ENCODE peak calls at places on chromosomes 11 and 22, in seven cellular contexts. U is GM10248; C is lung; S is AG04450; Q is CD8-positive, alpha-beta T cell; T is right lobe of liver; I is PC-9. N is an unnamed sample.

GRCh38 chr11:74493816-74494630 is 499 bp upstream of the LIPT2 start:
- DNase-seq in U (no peak), C (no peak), S (no peak), T (no peak), Q (no peak), I (peak), N (no peak)

GRCh38 chr11:135075740-135076139 is 663.7 kb upstream of the B3GAT1 start:
- DNase-seq in S (no peak), T (peak), Q (peak), C (no peak), U (no peak), I (peak), N (no peak)

GRCh38 chr22:41469218-41469851 is 418 bp downstream of the ACO2 start:
- DNase-seq in T (no peak), I (peak), S (no peak), Q (no peak), C (no peak), U (no peak), N (no peak)

GRCh38 chr11:20049231-20049630 is 111.0 kb downstream of the DBX1 start:
- DNase-seq in C (no peak), I (no peak), U (no peak), T (no peak), S (no peak), Q (no peak), N (no peak)

GRCh38 chr11:73306069-73306468 is 2.0 kb upstream of the ARHGEF17 start:
- DNase-seq in C (no peak), S (no peak), T (no peak), U (no peak), Q (no peak), I (no peak), N (no peak)

GRCh38 chr11:134277176-134278001 is 1.2 kb downstream of the GLB1L3 start:
- DNase-seq in C (no peak), I (no peak), T (no peak), U (no peak), S (no peak), Q (no peak), N (no peak)

GRCh38 chr11:10875430-10876021 is 17.7 kb upstream of the ZBED5 start:
- DNase-seq in Q (no peak), T (no peak), U (no peak), I (peak), C (no peak), S (no peak), N (no peak)

GRCh38 chr11:82557274-82557673 is 176.4 kb downstream of the FAM181B start:
- DNase-seq in Q (no peak), U (peak), C (no peak), I (no peak), S (no peak), T (no peak), N (peak)

GRCh38 chr11:69080361-69080973 is 31.7 kb downstream of the TPCN2 start:
- DNase-seq in C (no peak), S (no peak), Q (no peak), I (peak), U (no peak), T (no peak), N (no peak)

GRCh38 chr11:71462726-71463125 is 9.7 kb downstream of the NADSYN1 start:
- DNase-seq in I (no peak), S (no peak), T (no peak), U (no peak), C (no peak), Q (no peak), N (no peak)

GRCh38 chr11:504053-504993 is 2.7 kb downstream of the RNH1 start:
- DNase-seq in T (no peak), I (no peak), Q (no peak), S (no peak), U (no peak), C (peak), N (peak)

GRCh38 chr11:58493676-58494075 is 14.2 kb downstream of the OR5B21 start:
- DNase-seq in U (peak), Q (no peak), C (no peak), T (no peak), S (no peak), I (no peak), N (no peak)

GRCh38 chr11:67611704-67612587 is 5.2 kb downstream of the NDUFV1 start:
- DNase-seq in S (no peak), U (no peak), T (no peak), C (no peak), I (no peak), Q (no peak), N (no peak)

GRCh38 chr22:50260801-50261614 is 475 bp downstream of the MAPK12 start:
- DNase-seq in I (no peak), Q (no peak), C (no peak), U (peak), T (no peak), S (no peak), N (peak)

GRCh38 chr11:74057251-74058151 is 48.6 kb upstream of the UCP3 start:
- DNase-seq in S (peak), I (peak), T (no peak), Q (no peak), U (no peak), C (no peak), N (no peak)

GRCh38 chr22:19442166-19442565 is 5.3 kb downstream of the C22orf39 start:
- DNase-seq in C (no peak), S (no peak), Q (no peak), T (no peak), I (no peak), U (no peak), N (no peak)

GRCh38 chr22:48607901-48608650 is 1219.6 kb downstream of the BRD1 start:
- DNase-seq in S (no peak), U (no peak), C (no peak), I (no peak), Q (no peak), T (no peak), N (no peak)

GRCh38 chr11:11396290-11397042 is 43.4 kb upstream of the CSNK2A3 start:
- DNase-seq in T (no peak), S (peak), C (no peak), Q (no peak), I (no peak), U (no peak), N (no peak)

GRCh38 chr11:130202818-130203671 is 43.5 kb downstream of the ST14 start:
- DNase-seq in T (no peak), I (no peak), S (no peak), C (no peak), Q (no peak), U (no peak), N (peak)

GRCh38 chr11:119166368-119167076 is 2.0 kb upstream of the NLRX1 start:
- DNase-seq in Q (no peak), I (peak), S (no peak), C (no peak), U (no peak), T (no peak), N (no peak)

GRCh38 chr11:129749141-129749540 is 66.5 kb upstream of the TMEM45B start:
- DNase-seq in C (no peak), U (no peak), Q (no peak), T (no peak), S (no peak), I (no peak), N (no peak)

GRCh38 chr11:56843816-56844215 is 95.3 kb upstream of the OR9G4 start:
- DNase-seq in T (no peak), Q (no peak), I (no peak), C (no peak), S (no peak), U (no peak), N (no peak)

GRCh38 chr22:49752598-49753091 is 75.0 kb downstream of the BRD1 start:
- DNase-seq in T (no peak), S (no peak), I (no peak), U (no peak), Q (no peak), C (no peak), N (no peak)

GRCh38 chr11:22670803-22671202 is 4.4 kb downstream of the GAS2 start:
- DNase-seq in C (no peak), S (no peak), Q (no peak), U (peak), T (no peak), I (no peak), N (peak)

GRCh38 chr11:113632981-113633380 is 73.1 kb downstream of the TMPRSS5 start:
- DNase-seq in Q (no peak), S (no peak), U (no peak), T (no peak), I (no peak), C (no peak), N (no peak)

GRCh38 chr11:20668844-20669832 is at the start of gene NELL1:
- DNase-seq in C (no peak), T (no peak), Q (no peak), I (no peak), U (no peak), S (no peak), N (no peak)

GRCh38 chr11:1834791-1835670 is at the start of gene SYT8:
- DNase-seq in T (no peak), C (no peak), S (no peak), U (no peak), I (no peak), Q (no peak), N (no peak)

GRCh38 chr11:13101836-13102574 is 92.9 kb downstream of the RASSF10 start:
- DNase-seq in C (no peak), Q (no peak), S (no peak), T (no peak), I (no peak), U (no peak), N (no peak)

GRCh38 chr11:33701302-33701701 is 676 bp upstream of the C11orf91 start:
- DNase-seq in Q (no peak), T (no peak), I (peak), U (no peak), C (no peak), S (no peak), N (no peak)

GRCh38 chr22:46038516-46039430 is 61.8 kb upstream of the WNT7B start:
- DNase-seq in T (peak), C (no peak), I (no peak), U (no peak), S (no peak), Q (no peak), N (no peak)

GRCh38 chr22:46038174-46038487 is 61.2 kb upstream of the WNT7B start:
- DNase-seq in Q (no peak), T (no peak), C (no peak), S (no peak), I (no peak), U (no peak), N (no peak)

GRCh38 chr22:46035380-46035741 is 58.4 kb upstream of the WNT7B start:
- DNase-seq in T (no peak), U (no peak), S (no peak), Q (no peak), C (no peak), I (no peak), N (no peak)

GRCh38 chr22:46035742-46036557 is 59.0 kb upstream of the WNT7B start:
- DNase-seq in C (peak), Q (peak), S (peak), U (peak), I (peak), T (peak), N (peak)

GRCh38 chr22:46036558-46037408 is 59.8 kb upstream of the WNT7B start:
- DNase-seq in T (peak), C (no peak), U (no peak), I (peak), S (no peak), Q (no peak), N (no peak)
- TF ChIP-seq CTCF in T (peak), C (no peak), U (peak), I (peak), S (no peak), Q (peak), N (no peak)

DNA sequence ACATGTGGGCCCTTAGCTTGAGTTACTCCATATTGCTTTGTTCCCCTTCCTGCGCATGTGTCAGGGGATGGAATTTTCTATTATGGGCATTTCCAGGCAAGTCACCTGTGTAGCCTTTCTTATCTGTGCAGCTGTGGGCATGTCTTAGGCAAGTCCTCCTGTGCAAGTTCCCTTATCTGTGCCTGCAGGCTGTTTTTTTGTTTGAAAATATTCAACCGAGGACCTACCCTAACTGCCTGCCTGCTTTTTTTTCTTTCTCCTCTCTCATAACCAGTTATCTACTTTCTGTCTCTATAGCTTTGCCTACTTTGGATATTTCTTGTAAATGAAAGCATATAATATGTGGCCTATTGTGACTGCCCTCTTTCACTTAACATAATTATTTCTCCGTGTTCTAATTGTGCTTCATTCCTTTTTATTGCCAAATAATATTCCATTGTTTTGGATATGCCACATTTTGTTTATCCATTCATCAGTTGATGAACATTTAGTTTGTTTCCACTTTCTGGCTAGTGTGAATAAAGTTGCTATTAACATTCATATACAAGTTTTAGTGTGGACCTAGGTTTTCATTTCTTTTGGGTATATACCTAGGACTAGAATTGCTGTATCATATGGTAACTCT is 83.6 kb upstream of the CADM1 start:
- DNase-seq in I (no peak), C (no peak), T (no peak), S (no peak), Q (no peak), U (no peak), N (no peak)
- TF ChIP-seq CTCF in I (no peak), C (no peak), T (no peak), S (no peak), Q (no peak), U (no peak), N (no peak)

GRCh38 chr22:38491707-38492348 is 14.3 kb downstream of the DDX17 start:
- DNase-seq in I (peak), C (no peak), S (no peak), Q (no peak), T (no peak), U (no peak), N (no peak)

GRCh38 chr22:38497869-38498268 is 8.2 kb downstream of the DDX17 start:
- DNase-seq in T (no peak), C (no peak), U (no peak), I (peak), Q (no peak), S (no peak), N (no peak)

GRCh38 chr22:38490915-38491314 is 15.2 kb downstream of the DDX17 start:
- DNase-seq in T (peak), Q (no peak), S (peak), I (peak), U (no peak), C (peak), N (no peak)

GRCh38 chr22:38494498-38494897 is 11.6 kb downstream of the DDX17 start:
- DNase-seq in Q (no peak), T (no peak), I (no peak), U (no peak), S (no peak), C (no peak), N (no peak)

DNA sequence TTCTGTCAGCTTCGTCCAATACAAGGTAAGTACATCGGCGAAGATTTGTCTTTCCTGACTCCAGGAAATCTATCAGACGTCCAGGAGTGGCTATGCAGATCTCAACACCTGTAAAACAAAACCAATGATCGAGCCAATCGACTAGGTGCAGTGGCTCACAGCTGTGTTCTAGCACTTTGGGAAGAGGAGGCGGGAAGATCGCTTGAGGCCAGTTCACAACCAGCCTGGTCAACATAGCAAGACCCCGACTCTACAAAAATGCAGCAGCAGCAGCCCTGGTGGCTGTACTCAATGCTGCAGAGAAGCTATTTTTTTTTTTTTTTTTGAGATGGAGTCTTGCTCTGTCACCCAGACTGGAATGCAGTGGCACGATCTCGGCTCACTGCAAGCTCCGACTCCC is 11.2 kb downstream of the DDX17 start:
- DNase-seq in C (no peak), T (no peak), U (no peak), I (peak), Q (no peak), S (no peak), N (no peak)
- TF ChIP-seq CTCF in C (no peak), T (no peak), U (no peak), I (no peak), Q (no peak), S (peak), N (no peak)

DNA sequence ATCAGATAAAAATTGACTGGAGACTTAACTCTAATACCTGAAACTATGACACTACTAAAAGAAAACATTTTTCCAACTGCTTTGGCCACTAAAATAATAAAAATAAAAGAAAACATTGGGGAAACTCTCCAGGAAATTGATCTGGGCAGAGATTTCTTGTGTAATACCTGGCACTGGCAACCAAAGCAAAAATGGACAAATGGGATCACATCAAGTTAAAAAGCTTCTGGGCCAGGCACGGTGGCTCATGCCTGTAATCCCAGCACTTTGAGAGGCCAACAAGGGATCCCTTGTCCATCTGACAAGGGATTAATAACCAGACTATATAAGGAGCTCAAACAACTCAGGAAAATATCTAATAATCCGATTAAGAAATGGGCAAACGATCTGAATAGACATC is 64.6 kb upstream of the RAB1B start:
- DNase-seq in I (no peak), C (no peak), Q (no peak), T (no peak), S (no peak), U (no peak), N (no peak)
- TF ChIP-seq CTCF in I (no peak), C (no peak), Q (no peak), T (no peak), S (no peak), U (no peak), N (no peak)

GRCh38 chr11:102734650-102735049 is 9.9 kb upstream of the MMP8 start:
- DNase-seq in U (no peak), T (no peak), Q (no peak), S (no peak), I (no peak), C (no peak), N (no peak)

GRCh38 chr11:102727890-102728289 is 3.1 kb upstream of the MMP8 start:
- DNase-seq in Q (no peak), C (no peak), I (no peak), S (peak), U (no peak), T (no peak), N (no peak)

GRCh38 chr11:102730036-102730815 is 5.5 kb upstream of the MMP8 start:
- DNase-seq in T (no peak), I (no peak), C (no peak), U (no peak), S (peak), Q (no peak), N (no peak)

GRCh38 chr11:102733232-102733875 is 8.6 kb upstream of the MMP8 start:
- DNase-seq in U (peak), T (peak), Q (no peak), I (peak), S (no peak), C (peak), N (peak)
- TF ChIP-seq CTCF in U (peak), T (peak), Q (no peak), I (peak), S (peak), C (peak), N (peak)

GRCh38 chr22:25698986-25699385 is 43.0 kb upstream of the MYO18B start:
- DNase-seq in Q (no peak), U (no peak), C (no peak), T (no peak), S (no peak), I (no peak), N (no peak)

GRCh38 chr22:25700996-25701815 is 40.8 kb upstream of the MYO18B start:
- DNase-seq in U (no peak), S (no peak), I (no peak), Q (no peak), T (no peak), C (no peak), N (no peak)

GRCh38 chr22:25704701-25705100 is 37.3 kb upstream of the MYO18B start:
- DNase-seq in Q (no peak), U (peak), S (no peak), T (no peak), I (no peak), C (no peak), N (peak)

GRCh38 chr22:25702571-25703167 is 39.3 kb upstream of the MYO18B start:
- DNase-seq in C (no peak), U (peak), I (no peak), T (no peak), S (no peak), Q (no peak), N (peak)

GRCh38 chr22:25702046-25702445 is 39.9 kb upstream of the MYO18B start:
- DNase-seq in S (no peak), I (no peak), C (no peak), U (peak), Q (no peak), T (no peak), N (peak)
- TF ChIP-seq CTCF in S (peak), I (peak), C (peak), U (peak), Q (no peak), T (peak), N (no peak)

DNA sequence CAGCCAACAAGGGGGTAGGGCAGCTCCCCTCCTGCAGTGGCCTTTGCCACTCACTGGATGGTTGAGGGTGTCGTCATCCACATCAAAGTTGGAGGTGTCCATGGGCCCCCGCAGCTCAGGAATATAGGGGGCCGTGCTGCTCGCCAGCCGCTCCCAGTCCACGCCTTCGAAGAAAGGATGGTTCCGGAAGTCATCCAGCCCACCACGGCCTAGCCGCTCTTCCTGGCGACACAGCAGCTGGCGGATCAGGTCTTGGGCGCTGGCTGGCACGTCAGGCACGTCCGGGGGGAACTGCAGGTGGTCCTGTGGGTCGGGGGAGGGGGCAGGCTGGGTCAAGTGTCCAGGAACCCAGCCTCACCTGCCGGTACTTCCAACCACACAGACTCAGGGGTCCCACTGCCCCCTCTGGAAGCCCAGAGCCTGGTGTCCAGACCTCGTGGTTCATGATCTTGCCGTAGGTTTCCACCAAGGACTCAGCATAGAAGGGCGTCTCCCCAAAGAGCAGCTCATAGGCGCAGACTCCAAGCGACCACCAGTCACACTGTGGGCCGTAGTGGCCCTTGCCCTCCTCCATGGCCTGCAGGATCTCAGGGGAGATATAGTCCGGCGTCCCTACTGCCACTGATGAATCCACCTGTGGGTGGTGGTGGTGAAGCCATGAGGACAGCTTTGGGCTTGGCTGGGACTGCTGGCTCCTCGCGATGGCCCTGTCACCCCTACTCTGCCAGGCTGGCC is 5.7 kb downstream of the CDC42BPG start:
- DNase-seq in T (no peak), U (no peak), Q (no peak), C (no peak), S (no peak), I (no peak), N (no peak)
- TF ChIP-seq CTCF in T (no peak), U (no peak), Q (no peak), C (no peak), S (no peak), I (no peak), N (no peak)

GRCh38 chr11:15935370-15935769 is 421.0 kb downstream of the SOX6 start:
- DNase-seq in Q (no peak), C (no peak), T (no peak), U (no peak), S (no peak), I (no peak), N (no peak)
- TF ChIP-seq CTCF in Q (no peak), C (no peak), T (no peak), U (no peak), S (no peak), I (no peak), N (no peak)

GRCh38 chr22:42930810-42931420 is 73.8 kb upstream of the ARFGAP3 start:
- DNase-seq in I (peak), U (no peak), Q (no peak), S (no peak), T (no peak), C (no peak), N (no peak)
- TF ChIP-seq CTCF in I (no peak), U (peak), Q (no peak), S (no peak), T (no peak), C (no peak), N (no peak)